ENCODE peak calls at places on chromosomes 13 and 19, in nine cellular contexts. R is breast epithelium, V is thoracic aorta, T is DND-41, N is AG09319, H is HL-60, A is prostate gland, U is cardiac fibroblast, P is activated B cell treated with CpG ODN at 0.5 μM for 24 hours. F is an unnamed sample.
A peak's percentile ranks its signal among the peaks of the same experiment; 100 is the strongest.

GRCh38 chr19:1206063-1206732 is 620 bp downstream of the STK11 start:
- DNase-seq in R (no peak), V (no peak), T (no peak), N (no peak), H (no peak), A (no peak), U (no peak), P (no peak), F (no peak)

GRCh38 chr13:95530178-95530577 is 22.3 kb upstream of the CLDN10 start:
- DNase-seq in R (no peak), V (no peak), T (no peak), N (no peak), H (peak; percentile 41), A (peak; percentile 52), U (peak; percentile 70), P (no peak), F (no peak)

GRCh38 chr13:110813646-110814624 is 100.4 kb downstream of the ING1 start:
- DNase-seq in R (no peak), V (no peak), T (no peak), N (no peak), H (no peak), A (no peak), U (no peak), P (no peak), F (no peak)

GRCh38 chr13:30002577-30002976 is 152.2 kb upstream of the UBL3 start:
- DNase-seq in R (no peak), V (no peak), T (no peak), N (peak; percentile 8), H (no peak), A (no peak), U (peak; percentile 33), P (no peak), F (no peak)

GRCh38 chr19:27689734-27690241 is 1523.2 kb downstream of the UQCRFS1 start:
- DNase-seq in R (no peak), V (no peak), T (no peak), N (no peak), H (no peak), A (no peak), U (no peak), P (no peak), F (no peak)

GRCh38 chr19:601310-601709 is 11.6 kb downstream of the HCN2 start:
- DNase-seq in R (no peak), V (no peak), T (no peak), N (no peak), H (no peak), A (no peak), U (no peak), P (no peak), F (no peak)

GRCh38 chr19:10612515-10613119 is 12.7 kb upstream of the SLC44A2 start:
- DNase-seq in R (no peak), V (peak; percentile 66), T (no peak), N (no peak), H (no peak), A (peak; percentile 50), U (peak; percentile 36), P (no peak), F (no peak)

GRCh38 chr19:44141191-44142013 is at the start of gene ZNF234:
- DNase-seq in R (peak; percentile 57), V (peak; percentile 44), T (peak; percentile 79), N (peak; percentile 50), H (peak; percentile 50), A (peak; percentile 85), U (peak; percentile 86), P (peak; percentile 58), F (peak; percentile 68)

GRCh38 chr13:35160921-35161320 is 218.9 kb downstream of the NBEA start:
- DNase-seq in R (no peak), V (no peak), T (no peak), N (no peak), H (no peak), A (no peak), U (no peak), P (no peak), F (no peak)

GRCh38 chr13:35163674-35164073 is 221.6 kb downstream of the NBEA start:
- DNase-seq in R (no peak), V (no peak), T (no peak), N (no peak), H (no peak), A (no peak), U (no peak), P (no peak), F (no peak)

GRCh38 chr13:35165205-35165604 is 223.1 kb downstream of the NBEA start:
- DNase-seq in R (no peak), V (no peak), T (no peak), N (no peak), H (no peak), A (no peak), U (no peak), P (no peak), F (no peak)

GRCh38 chr13:35162420-35162819 is 220.3 kb downstream of the NBEA start:
- DNase-seq in R (no peak), V (no peak), T (no peak), N (no peak), H (no peak), A (no peak), U (no peak), P (no peak), F (no peak)

DNA sequence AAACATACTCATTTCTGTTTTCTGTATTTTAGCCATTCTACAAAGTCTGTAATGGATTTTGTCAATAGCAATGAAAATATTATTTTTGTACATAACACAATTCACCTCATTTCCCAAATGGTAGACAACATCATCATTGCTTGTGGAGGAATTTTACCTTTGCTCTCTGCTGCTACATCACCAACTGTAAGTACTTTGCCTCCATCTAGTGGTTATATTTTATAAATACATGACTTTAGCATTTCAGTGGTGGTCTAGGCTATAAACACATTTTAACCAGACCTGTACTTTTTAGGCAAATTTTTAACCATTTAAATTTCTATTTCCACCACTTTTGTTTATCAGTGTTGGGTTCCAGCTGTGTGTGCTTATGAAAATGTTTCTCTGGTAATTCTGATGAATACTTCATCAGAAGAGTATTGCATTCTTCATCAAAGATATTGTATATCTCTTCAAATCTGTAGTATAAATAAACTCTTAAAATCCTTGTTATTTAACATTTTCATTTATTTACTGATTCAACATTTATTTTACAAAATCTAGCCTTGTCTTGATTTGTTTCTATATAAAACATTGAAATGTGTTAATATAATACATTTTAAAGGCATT is 222.4 kb downstream of the NBEA start:
- DNase-seq in R (no peak), V (no peak), T (no peak), N (no peak), H (peak; percentile 1), A (no peak), U (peak; percentile 59), P (no peak), F (no peak)
- TF ChIP-seq CTCF in R (peak; percentile 34), V (peak; percentile 47), T (peak; percentile 69), N (peak; percentile 49), H (peak; percentile 10), A (peak; percentile 76), U (peak; percentile 48), P (peak; percentile 63), F (peak; percentile 85)

GRCh38 chr13:37679043-37679442 is 80.5 kb upstream of the POSTN start:
- DNase-seq in R (no peak), V (no peak), T (no peak), N (no peak), H (no peak), A (no peak), U (no peak), P (no peak), F (no peak)
- TF ChIP-seq CTCF in R (no peak), V (no peak), T (no peak), N (peak; percentile 2), H (no peak), A (no peak), U (peak; percentile 40), P (no peak), F (peak; percentile 45)

GRCh38 chr19:56718231-56718630 is 46.7 kb upstream of the ZNF835 start:
- DNase-seq in R (no peak), V (no peak), T (peak; percentile 6), N (no peak), H (no peak), A (no peak), U (no peak), P (no peak), F (no peak)

GRCh38 chr19:56710437-56710836 is 38.9 kb upstream of the ZNF835 start:
- DNase-seq in R (no peak), V (no peak), T (no peak), N (no peak), H (no peak), A (no peak), U (no peak), P (no peak), F (no peak)

GRCh38 chr19:56707821-56708220 is 36.3 kb upstream of the ZNF835 start:
- DNase-seq in R (no peak), V (no peak), T (no peak), N (no peak), H (no peak), A (no peak), U (no peak), P (no peak), F (no peak)

DNA sequence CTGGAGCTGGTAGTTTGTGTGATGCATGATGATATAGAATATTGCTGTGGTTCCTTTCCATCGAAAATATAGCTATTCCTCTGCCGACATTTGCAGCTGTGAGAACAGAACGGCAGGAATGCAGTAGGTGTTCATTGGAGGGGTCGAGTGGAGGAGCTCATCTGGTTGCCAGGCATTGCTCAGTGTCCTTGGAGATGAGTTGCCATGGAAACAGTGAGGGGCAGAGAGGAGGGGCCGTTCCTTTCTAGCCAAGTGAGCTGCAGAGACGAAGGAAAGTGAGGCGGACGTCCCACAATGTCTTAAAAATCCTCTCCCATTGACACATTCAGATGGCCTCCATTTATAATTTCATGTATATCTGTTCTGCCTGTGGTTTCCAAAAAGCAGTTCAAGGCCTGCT is 41.1 kb upstream of the ZNF835 start:
- DNase-seq in R (no peak), V (no peak), T (no peak), N (no peak), H (no peak), A (no peak), U (no peak), P (no peak), F (no peak)
- TF ChIP-seq CTCF in R (no peak), V (no peak), T (no peak), N (no peak), H (no peak), A (no peak), U (no peak), P (no peak), F (no peak)

GRCh38 chr13:40665754-40666057 is 735 bp downstream of the FOXO1 start:
- DNase-seq in R (no peak), V (no peak), T (no peak), N (no peak), H (no peak), A (no peak), U (no peak), P (peak; percentile 63), F (no peak)

GRCh38 chr13:40666905-40667621 is 622 bp upstream of the FOXO1 start:
- DNase-seq in R (peak; percentile 42), V (no peak), T (no peak), N (no peak), H (no peak), A (peak; percentile 20), U (no peak), P (peak; percentile 55), F (peak; percentile 66)

GRCh38 chr13:40664100-40665060 is 2.1 kb downstream of the FOXO1 start:
- DNase-seq in R (peak; percentile 55), V (peak; percentile 36), T (no peak), N (no peak), H (no peak), A (peak; percentile 63), U (peak; percentile 63), P (peak; percentile 71), F (peak; percentile 34)

GRCh38 chr13:40666058-40666904 is at the start of gene FOXO1:
- DNase-seq in R (peak; percentile 91), V (peak; percentile 46), T (peak; percentile 88), N (peak; percentile 70), H (peak; percentile 41), A (peak; percentile 88), U (peak; percentile 95), P (peak; percentile 94), F (peak; percentile 79)

GRCh38 chr13:40665061-40665753 is 1.2 kb downstream of the FOXO1 start:
- DNase-seq in R (peak; percentile 34), V (no peak), T (no peak), N (no peak), H (no peak), A (peak; percentile 30), U (no peak), P (no peak), F (peak; percentile 30)
- TF ChIP-seq CTCF in R (no peak), V (no peak), T (no peak), N (no peak), H (no peak), A (no peak), U (no peak), P (no peak), F (no peak)

F was measured in neural crest cell.